ENCODE peak calls at places on chromosomes 1 and 21, in five cellular contexts. V, A, I, H and N are unnamed samples. For H3K9me2, the result is how much of the 10 kb centered on the place peaks cover.

GRCh38 chr1:26046313-26047031 is 554 bp upstream of the SLC30A2 start:
- DNase-seq in V (no peak), A (no peak), I (no peak), H (no peak), N (peak)

GRCh38 chr21:28745131-28746055 is 247.3 kb downstream of the LTN1 start:
- DNase-seq in V (peak), A (peak), I (peak), H (peak), N (peak)

GRCh38 chr21:45256912-45257672 is 30.6 kb downstream of the POFUT2 start:
- DNase-seq in V (no peak), A (no peak), I (no peak), H (no peak), N (peak)

GRCh38 chr1:201463071-201463552 is 5.9 kb downstream of the PHLDA3 start:
- DNase-seq in V (no peak), A (no peak), I (peak), H (peak), N (peak)

GRCh38 chr1:5001466-5001865 is 347.1 kb downstream of the AJAP1 start:
- DNase-seq in V (no peak), A (no peak), I (no peak), H (no peak), N (no peak)

GRCh38 chr1:154350383-154350782 is 25.1 kb downstream of the ATP8B2 start:
- DNase-seq in V (no peak), A (peak), I (no peak), H (no peak), N (no peak)

GRCh38 chr1:97114842-97115241 is 393.3 kb downstream of the PTBP2 start:
- DNase-seq in V (no peak), A (no peak), I (no peak), H (no peak), N (no peak)

GRCh38 chr1:166972193-166972592 is 3.1 kb downstream of the ILDR2 start:
- DNase-seq in V (no peak), A (no peak), I (no peak), H (no peak), N (no peak)

GRCh38 chr21:38498057-38498833 is at the start of gene ERG:
- DNase-seq in V (no peak), A (no peak), I (no peak), H (no peak), N (no peak)

GRCh38 chr21:33703750-33704606 is 61.7 kb downstream of the ITSN1 start:
- DNase-seq in V (no peak), A (no peak), I (peak), H (no peak), N (no peak)

GRCh38 chr1:84433253-84434080 is 35.2 kb downstream of the DNASE2B start:
- DNase-seq in V (peak), A (peak), I (peak), H (peak), N (peak)

GRCh38 chr1:84145051-84145450 is 980 bp downstream of the PRKACB start:
- DNase-seq in V (no peak), A (peak), I (no peak), H (peak), N (no peak)

GRCh38 chr1:6351480-6352137 is 42.0 kb downstream of the ACOT7 start:
- DNase-seq in V (no peak), A (no peak), I (no peak), H (no peak), N (no peak)

GRCh38 chr1:16614361-16615252 is 1.2 kb upstream of the NBPF1 start:
- DNase-seq in V (no peak), A (no peak), I (no peak), H (no peak), N (peak)

GRCh38 chr1:53754484-53755312 is 15.7 kb upstream of the GLIS1 start:
- DNase-seq in V (peak), A (peak), I (peak), H (peak), N (peak)

DNA sequence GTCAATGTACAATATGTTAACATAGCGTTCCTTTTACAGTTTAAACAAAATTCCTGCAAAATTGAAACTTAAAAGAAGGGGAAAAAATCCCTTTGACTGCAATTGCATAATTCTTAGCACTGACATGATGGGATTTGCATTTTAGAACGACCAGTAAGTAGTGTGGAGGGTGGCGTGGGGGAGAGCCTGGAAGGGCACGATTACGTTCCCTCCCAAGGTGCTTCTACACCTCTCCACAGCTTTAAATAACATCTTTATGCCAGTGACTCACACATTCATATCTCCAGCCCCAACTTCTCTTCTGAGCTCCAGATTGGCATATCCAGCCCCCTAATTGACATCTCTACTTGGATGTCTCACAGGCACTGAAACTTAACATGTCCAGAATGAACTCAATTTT is 64.3 kb downstream of the OLFML3 start:
- DNase-seq in V (no peak), A (no peak), I (no peak), H (no peak), N (no peak)
- H3K9me2 ChIP-seq in V (under half), A (under half), I (under half), H (under half), N (under half)

GRCh38 chr1:181607524-181607923 is 124.2 kb downstream of the CACNA1E start:
- DNase-seq in V (no peak), A (no peak), I (no peak), H (no peak), N (no peak)
- H3K9me2 ChIP-seq in V (under half), A (under half), I (under half), H (under half), N (under half)

DNA sequence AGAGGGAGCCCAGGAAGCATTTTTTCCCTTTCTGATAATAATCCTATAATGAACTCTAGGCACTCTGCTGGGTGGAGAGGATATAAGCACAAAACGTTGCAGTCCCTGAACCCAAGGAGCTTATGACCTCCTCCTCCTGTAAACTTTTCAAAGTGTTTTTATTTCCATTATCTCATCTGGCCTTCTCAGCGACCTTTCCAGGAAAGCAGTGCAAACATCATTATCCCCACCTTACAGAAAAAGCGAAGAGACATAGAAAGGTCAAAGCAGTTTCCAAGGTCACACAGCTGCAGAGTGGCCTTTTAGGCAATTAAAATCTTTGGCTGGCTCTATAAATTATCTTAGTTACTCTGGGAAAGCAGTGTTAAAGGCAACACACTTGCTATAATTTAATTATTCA is 63.8 kb downstream of the OLFML3 start:
- DNase-seq in V (no peak), A (no peak), I (no peak), H (no peak), N (no peak)
- H3K9me2 ChIP-seq in V (under half), A (under half), I (under half), H (under half), N (under half)

GRCh38 chr1:36752891-36753361 is 270.2 kb upstream of the CSF3R start:
- DNase-seq in V (no peak), A (no peak), I (no peak), H (no peak), N (no peak)
- H3K9me2 ChIP-seq in V (under half), A (under half), I (under half), H (under half), N (under half)